ENCODE peak calls at places on chromosomes 3 and 15, in eight cellular contexts. W, L, G, Y, M, B, Z and O are unnamed samples. For H3K36me3, the result is how much of the 10 kb centered on the place peaks cover.

GRCh38 chr3:106337116-106337515 is 468.3 kb upstream of the CBLB start:
- DNase-seq in L (no peak), Y (no peak), M (no peak), B (no peak), Z (no peak), W (no peak), G (no peak), O (no peak)

GRCh38 chr15:52480990-52481389 is 47.7 kb downstream of the MYO5A start:
- DNase-seq in W (no peak), Y (no peak), M (no peak), Z (no peak), G (no peak), B (no peak), L (no peak), O (no peak)

GRCh38 chr3:8519156-8519555 is 17.5 kb downstream of the LMCD1 start:
- DNase-seq in L (no peak), Z (no peak), W (no peak), B (no peak), G (no peak), M (no peak), Y (peak), O (no peak)

GRCh38 chr3:115245899-115246298 is 98.8 kb upstream of the ZBTB20 start:
- DNase-seq in W (no peak), B (no peak), G (no peak), M (no peak), L (no peak), Z (no peak), Y (no peak), O (no peak)

GRCh38 chr3:15768421-15769255 is 29.1 kb downstream of the ANKRD28 start:
- DNase-seq in L (no peak), M (no peak), Z (peak), G (peak), B (no peak), W (no peak), Y (peak), O (peak)

GRCh38 chr3:64150527-64151238 is 74.6 kb downstream of the PRICKLE2 start:
- DNase-seq in B (no peak), W (no peak), Z (no peak), G (peak), M (peak), Y (peak), L (no peak), O (no peak)

GRCh38 chr3:139969386-139969785 is 34.4 kb downstream of the CLSTN2 start:
- DNase-seq in B (no peak), L (no peak), G (no peak), W (no peak), M (no peak), Y (no peak), Z (no peak), O (no peak)

GRCh38 chr3:20185364-20185732 is 658 bp downstream of the SGO1 start:
- DNase-seq in W (no peak), L (no peak), Z (no peak), B (no peak), Y (peak), M (no peak), G (no peak), O (no peak)

GRCh38 chr3:30682434-30683155 is 76.2 kb downstream of the TGFBR2 start:
- DNase-seq in G (no peak), L (no peak), M (no peak), B (no peak), Y (no peak), W (no peak), Z (no peak), O (no peak)

GRCh38 chr3:56428667-56429066 is 39.6 kb downstream of the ERC2 start:
- DNase-seq in L (no peak), B (no peak), G (no peak), Z (no peak), W (no peak), Y (no peak), M (no peak), O (no peak)

GRCh38 chr15:96887730-96888129 is 557.2 kb downstream of the NR2F2 start:
- DNase-seq in B (no peak), Z (no peak), W (no peak), Y (peak), M (no peak), G (no peak), L (no peak), O (peak)

GRCh38 chr15:48627260-48627969 is 18.1 kb downstream of the FBN1 start:
- DNase-seq in L (no peak), B (no peak), G (no peak), Y (peak), W (no peak), Z (no peak), M (no peak), O (no peak)

GRCh38 chr15:49675051-49675450 is 54.2 kb downstream of the DTWD1 start:
- DNase-seq in Y (peak), L (no peak), Z (no peak), M (no peak), G (no peak), W (no peak), B (no peak), O (peak)

GRCh38 chr15:34841220-34841841 is 46.0 kb upstream of the ACTC1 start:
- DNase-seq in M (no peak), Y (no peak), G (no peak), W (no peak), L (no peak), B (no peak), Z (no peak), O (no peak)

GRCh38 chr15:74191798-74192197 is 10.8 kb downstream of the STRA6 start:
- DNase-seq in W (no peak), M (no peak), Y (no peak), B (no peak), G (no peak), L (no peak), Z (no peak), O (no peak)

GRCh38 chr3:97952280-97952679 is 20.0 kb downstream of the RIOX2 start:
- DNase-seq in B (no peak), M (peak), L (no peak), W (peak), Z (no peak), Y (peak), G (peak), O (no peak)

GRCh38 chr3:55782806-55783205 is 295.7 kb upstream of the WNT5A start:
- DNase-seq in M (no peak), L (no peak), B (no peak), G (no peak), W (no peak), Z (no peak), Y (no peak), O (no peak)

GRCh38 chr3:55426486-55426885 is 60.6 kb downstream of the WNT5A start:
- DNase-seq in B (no peak), L (no peak), M (no peak), W (no peak), G (no peak), Z (no peak), Y (no peak), O (no peak)

GRCh38 chr3:88167173-88167572 is 17.4 kb downstream of the C3orf38 start:
- DNase-seq in Y (no peak), L (no peak), B (no peak), W (no peak), M (no peak), G (no peak), Z (no peak), O (no peak)

GRCh38 chr3:121096968-121097367 is 189.0 kb downstream of the STXBP5L start:
- DNase-seq in Y (no peak), M (no peak), G (no peak), Z (no peak), L (no peak), W (no peak), B (no peak), O (no peak)

GRCh38 chr3:141632779-141633374 is 105.2 kb upstream of the RNF7 start:
- DNase-seq in M (no peak), Z (no peak), G (no peak), B (no peak), Y (no peak), L (no peak), W (peak), O (no peak)
- TF ChIP-seq CTCF in M (no peak), Z (no peak), G (no peak), B (no peak), Y (no peak), L (no peak), W (no peak), O (no peak)

DNA sequence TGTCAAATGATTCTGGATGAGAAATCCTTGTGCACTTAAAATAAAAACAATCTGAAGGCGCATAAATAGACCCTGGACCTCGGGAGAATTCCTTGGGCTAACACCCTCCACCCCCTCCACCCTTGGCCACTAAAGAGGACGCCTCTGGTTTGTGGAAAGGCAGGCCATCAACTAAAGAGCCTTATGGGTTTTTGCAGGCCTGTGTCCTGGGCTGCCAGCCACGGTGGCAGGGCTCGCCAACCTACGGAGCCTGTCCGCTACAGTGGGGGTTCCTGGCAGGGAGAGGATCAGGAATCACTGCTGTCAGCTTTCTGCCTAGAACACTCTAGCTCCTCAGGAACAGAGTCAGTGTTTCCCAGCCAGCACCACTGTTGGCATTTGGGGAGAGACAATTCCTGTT is 20.3 kb downstream of the TLE3 start:
- DNase-seq in M (peak), B (no peak), W (no peak), Y (no peak), Z (no peak), L (no peak), G (no peak), O (no peak)
- H3K36me3 ChIP-seq in M (half or more), B (under half), W (half or more), Y (under half), Z (half or more), L (half or more), G (under half), O (under half)

GRCh38 chr3:129409541-129409940 is 18.9 kb downstream of the EFCAB12 start:
- DNase-seq in Z (no peak), L (no peak), B (no peak), W (no peak), M (no peak), G (no peak), Y (peak), O (no peak)
- H3K4me3 ChIP-seq in Z (no peak), L (no peak), B (no peak), W (no peak), M (no peak), G (no peak), Y (no peak), O (no peak)

GRCh38 chr3:159091936-159092335 is 290.1 kb downstream of the MFSD1 start:
- DNase-seq in M (no peak), Y (no peak), W (no peak), L (no peak), B (no peak), G (no peak), Z (no peak), O (no peak)
- TF ChIP-seq CTCF in M (no peak), Y (peak), W (no peak), L (no peak), B (no peak), G (no peak), Z (no peak), O (peak)

DNA sequence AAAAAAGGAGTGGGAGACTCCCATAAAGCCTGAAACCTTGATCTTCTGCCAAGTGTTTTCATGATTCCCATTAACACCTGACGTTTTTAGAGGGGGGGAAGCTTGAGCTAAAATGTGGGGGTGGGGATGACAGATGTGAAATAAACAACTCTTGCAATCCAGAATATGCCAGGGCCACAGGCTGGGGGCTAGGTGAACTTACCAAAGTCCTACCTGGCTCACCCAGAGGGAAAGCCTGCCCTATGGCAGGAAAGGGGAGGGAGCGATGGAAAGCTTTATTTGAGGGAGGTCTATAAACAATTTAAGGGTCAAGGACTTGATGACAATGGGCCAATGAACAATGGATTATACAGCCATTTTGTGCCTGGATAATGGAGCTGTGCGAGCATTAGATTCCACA is 108.3 kb downstream of the LRIG1 start:
- DNase-seq in L (no peak), G (no peak), W (no peak), B (no peak), Y (no peak), Z (no peak), M (no peak), O (no peak)
- H3K36me3 ChIP-seq in L (under half), G (under half), W (under half), B (under half), Y (under half), Z (under half), M (half or more), O (under half)

GRCh38 chr3:138862531-138862923 is 27.8 kb upstream of the PIK3CB start:
- DNase-seq in G (peak), Z (no peak), Y (no peak), M (no peak), B (no peak), W (no peak), L (peak), O (no peak)
- H3K4me3 ChIP-seq in G (no peak), Z (no peak), Y (no peak), M (no peak), B (no peak), W (no peak), L (no peak), O (no peak)

DNA sequence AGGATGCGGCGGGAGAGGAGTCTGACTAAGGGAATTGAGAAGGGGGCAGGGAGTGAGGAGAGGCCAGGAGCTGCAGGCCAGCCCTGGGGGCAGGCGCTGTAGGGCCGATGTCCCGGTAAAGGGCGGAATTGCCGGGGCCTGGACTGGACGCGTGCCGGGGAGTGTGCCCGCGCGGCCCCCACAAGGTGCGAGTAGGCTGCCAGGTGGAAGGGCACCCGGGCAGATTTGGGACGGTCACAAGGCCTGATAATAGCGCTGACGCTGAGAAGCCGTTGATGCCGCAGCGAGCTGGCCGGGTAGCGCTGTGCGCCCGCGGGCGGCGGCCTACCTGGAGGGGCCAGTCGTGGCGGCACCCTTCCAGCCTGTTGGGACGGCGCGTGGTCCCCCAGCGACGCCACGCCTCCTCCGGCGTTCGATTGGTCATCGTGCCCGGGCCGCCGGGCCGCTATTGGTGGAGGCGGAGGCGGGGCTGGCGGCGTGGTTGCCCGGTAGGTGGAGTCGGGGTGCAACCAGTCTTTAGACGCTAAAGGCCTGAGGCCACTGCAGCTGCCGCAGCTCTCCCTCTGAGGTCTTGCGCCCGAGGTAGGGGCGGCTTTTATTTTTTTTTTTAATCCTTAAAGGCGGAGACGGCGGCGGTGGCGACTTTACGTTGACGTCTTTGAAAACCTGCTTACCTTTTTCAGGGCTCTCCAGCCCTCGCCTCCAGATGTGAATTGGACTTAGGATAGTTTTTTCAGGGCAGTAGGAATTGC is 919 bp downstream of the SLC25A38 start:
- DNase-seq in M (peak), B (peak), Z (peak), L (peak), W (peak), G (peak), Y (peak), O (no peak)
- TF ChIP-seq CTCF in M (no peak), B (peak), Z (no peak), L (no peak), W (no peak), G (peak), Y (no peak), O (no peak)

DNA sequence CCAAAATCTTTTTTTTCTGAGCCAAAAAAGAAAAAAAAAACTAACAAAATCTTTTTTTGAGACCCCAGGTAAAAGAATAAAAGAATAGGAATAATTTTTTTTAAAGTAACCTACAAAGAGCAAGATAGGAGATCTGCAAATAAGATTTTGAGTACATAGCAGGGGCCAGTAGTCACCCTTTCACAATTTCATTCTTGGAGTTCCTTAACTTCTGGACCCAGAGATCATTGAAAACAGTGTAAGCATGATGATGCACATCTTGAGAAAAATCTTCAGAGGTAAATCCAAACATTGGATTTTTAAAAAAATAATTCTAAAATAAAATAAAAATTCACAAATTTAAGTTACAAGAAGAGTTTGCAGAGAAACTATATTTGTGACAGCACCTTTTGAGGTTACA is 18.8 kb downstream of the TFRC start:
- DNase-seq in W (no peak), M (no peak), G (no peak), Z (no peak), L (no peak), Y (no peak), B (no peak), O (no peak)
- H3K36me3 ChIP-seq in W (half or more), M (half or more), G (half or more), Z (under half), L (half or more), Y (under half), B (under half), O (half or more)

DNA sequence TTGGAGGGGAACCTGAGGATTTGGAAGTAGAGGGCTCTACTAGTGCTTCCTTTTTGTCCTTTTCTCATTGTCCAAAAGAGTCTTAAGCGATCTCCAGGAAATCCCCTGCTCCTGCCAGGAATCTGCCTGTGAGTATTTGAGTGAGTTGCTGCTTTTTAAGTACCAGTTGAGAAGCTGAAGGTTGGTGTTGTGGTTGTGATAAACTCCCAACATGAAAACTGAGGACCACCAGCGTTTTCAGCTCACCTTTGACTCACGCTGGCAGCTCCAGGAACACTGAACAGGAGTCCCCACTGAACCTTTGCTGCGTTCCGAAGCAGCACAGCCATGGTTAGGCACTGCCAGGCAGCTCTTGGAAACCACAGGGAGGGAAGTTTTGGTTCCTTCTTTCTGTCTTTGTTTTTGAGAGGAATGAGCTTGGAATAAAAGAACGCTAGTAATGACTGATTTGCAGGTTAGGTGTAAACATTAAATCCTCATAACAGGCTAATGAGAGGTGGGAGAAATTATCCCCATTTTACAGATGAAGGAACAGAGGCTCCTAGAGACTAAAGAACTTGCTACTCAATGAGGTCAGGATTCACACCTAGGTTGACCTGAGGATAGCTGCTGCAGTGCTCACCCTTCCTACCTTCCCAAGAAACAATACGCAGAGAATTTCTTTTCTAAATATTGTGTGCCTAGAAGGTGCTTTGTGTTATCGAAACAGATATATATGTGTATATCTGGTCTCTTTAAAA is 106.1 kb downstream of the IGF1R start:
- DNase-seq in W (no peak), G (no peak), M (no peak), B (no peak), Y (peak), Z (no peak), L (no peak), O (peak)
- H3K4me3 ChIP-seq in W (no peak), G (no peak), M (no peak), B (no peak), Y (peak), Z (no peak), L (peak), O (peak)